ENCODE peak calls at places on chromosomes 6 and 20, in seven cellular contexts. N is right lobe of liver, P is uterus, J is suprapubic skin, U is left lung, Q is cardiac muscle cell, I is fibroblast of lung. W is an unnamed sample.

GRCh38 chr20:16528078-16528477 is 45.2 kb downstream of the KIF16B start:
- DNase-seq in N (no peak), P (peak; percentile 60), J (no peak), U (peak; percentile 75), Q (peak; percentile 76), I (peak; percentile 95), W (no peak)

GRCh38 chr6:31633447-31633846 is 12.9 kb downstream of the PRRC2A start:
- DNase-seq in N (no peak), P (no peak), J (no peak), U (no peak), Q (no peak), I (no peak), W (no peak)

GRCh38 chr6:39366875-39367618 is 44.5 kb upstream of the KCNK16 start:
- DNase-seq in N (no peak), P (no peak), J (peak; percentile 13), U (no peak), Q (no peak), I (no peak), W (no peak)

GRCh38 chr6:151025076-151025475 is 159.6 kb downstream of the MTHFD1L start:
- DNase-seq in N (no peak), P (no peak), J (no peak), U (no peak), Q (no peak), I (no peak), W (no peak)

GRCh38 chr20:53843645-53844044 is 226.7 kb downstream of the BCAS1 start:
- DNase-seq in N (no peak), P (no peak), J (no peak), U (no peak), Q (no peak), I (no peak), W (no peak)

GRCh38 chr6:106746660-106747059 is 117.3 kb downstream of the QRSL1 start:
- DNase-seq in N (no peak), P (no peak), J (no peak), U (no peak), Q (peak; percentile 37), I (peak; percentile 1), W (no peak)

GRCh38 chr20:32536861-32537656 is 48.1 kb downstream of the NOL4L start:
- DNase-seq in N (peak; percentile 61), P (no peak), J (no peak), U (peak; percentile 52), Q (no peak), I (no peak), W (peak; percentile 87)

GRCh38 chr6:20911826-20912225 is 377.6 kb downstream of the CDKAL1 start:
- DNase-seq in N (no peak), P (no peak), J (no peak), U (no peak), Q (no peak), I (no peak), W (no peak)

GRCh38 chr6:62344850-62345249 is 58.8 kb upstream of the KHDRBS2 start:
- DNase-seq in N (no peak), P (no peak), J (no peak), U (no peak), Q (no peak), I (no peak), W (no peak)

GRCh38 chr20:9388826-9389187 is 125.6 kb upstream of the LAMP5 start:
- DNase-seq in N (no peak), P (no peak), J (no peak), U (no peak), Q (no peak), I (no peak), W (no peak)

GRCh38 chr6:117205876-117206275 is 59.5 kb upstream of the VGLL2 start:
- DNase-seq in N (no peak), P (no peak), J (no peak), U (no peak), Q (no peak), I (no peak), W (no peak)

GRCh38 chr20:8449120-8449519 is 317.1 kb downstream of the PLCB1 start:
- DNase-seq in N (no peak), P (no peak), J (no peak), U (no peak), Q (peak; percentile 58), I (no peak), W (no peak)

GRCh38 chr6:56259682-56260081 is 12.3 kb upstream of the COL21A1 start:
- DNase-seq in N (no peak), P (no peak), J (no peak), U (no peak), Q (peak; percentile 76), I (peak; percentile 86), W (no peak)

GRCh38 chr20:31707258-31707615 is 15.4 kb downstream of the BCL2L1 start:
- DNase-seq in N (no peak), P (no peak), J (no peak), U (no peak), Q (no peak), I (no peak), W (no peak)

GRCh38 chr6:167993169-167993568 is 4.3 kb upstream of the KIF25 start:
- DNase-seq in N (no peak), P (no peak), J (no peak), U (no peak), Q (peak; percentile 23), I (no peak), W (no peak)

GRCh38 chr6:115773741-115774140 is 286.9 kb downstream of the FRK start:
- DNase-seq in N (no peak), P (no peak), J (no peak), U (no peak), Q (no peak), I (no peak), W (no peak)

GRCh38 chr6:47687432-47687831 is 10.9 kb upstream of the ADGRF4 start:
- DNase-seq in N (no peak), P (no peak), J (no peak), U (no peak), Q (no peak), I (no peak), W (no peak)

GRCh38 chr20:20466341-20466879 is 98.5 kb downstream of the INSM1 start:
- DNase-seq in N (no peak), P (no peak), J (no peak), U (no peak), Q (peak; percentile 92), I (peak; percentile 81), W (no peak)

GRCh38 chr20:10696650-10697049 is 22.9 kb upstream of the JAG1 start:
- DNase-seq in N (peak; percentile 53), P (no peak), J (no peak), U (no peak), Q (no peak), I (no peak), W (no peak)

GRCh38 chr6:57004292-57004691 is 42.2 kb upstream of the KIAA1586 start:
- DNase-seq in N (no peak), P (no peak), J (no peak), U (no peak), Q (no peak), I (no peak), W (no peak)

GRCh38 chr6:110877154-110877564 is 2.6 kb downstream of the AMD1 start:
- DNase-seq in N (no peak), P (no peak), J (no peak), U (no peak), Q (no peak), I (no peak), W (peak; percentile 14)

GRCh38 chr6:90068835-90069478 is 174.7 kb downstream of the GJA10 start:
- DNase-seq in N (no peak), P (no peak), J (no peak), U (no peak), Q (peak; percentile 32), I (peak; percentile 25), W (no peak)

GRCh38 chr20:2595076-2595475 is 57.4 kb upstream of the NOP56 start:
- DNase-seq in N (no peak), P (no peak), J (no peak), U (no peak), Q (no peak), I (no peak), W (no peak)

GRCh38 chr20:2593756-2594155 is 57.4 kb downstream of the TMC2 start:
- DNase-seq in N (no peak), P (no peak), J (no peak), U (no peak), Q (no peak), I (no peak), W (no peak)

GRCh38 chr20:2602046-2602735 is 50.2 kb upstream of the NOP56 start:
- DNase-seq in N (no peak), P (no peak), J (no peak), U (no peak), Q (no peak), I (no peak), W (no peak)

GRCh38 chr20:2599265-2600060 is 53.0 kb upstream of the NOP56 start:
- DNase-seq in N (no peak), P (no peak), J (no peak), U (no peak), Q (peak; percentile 3), I (no peak), W (no peak)

GRCh38 chr20:2596673-2597279 is 55.7 kb upstream of the NOP56 start:
- DNase-seq in N (no peak), P (no peak), J (no peak), U (no peak), Q (peak; percentile 15), I (no peak), W (no peak)
- H3K4me3 ChIP-seq in N (no peak overlapping the region), P (no peak overlapping the region), J (no peak overlapping the region), U (no peak overlapping the region), Q (no peak overlapping the region), I (no peak overlapping the region), W (no peak overlapping the region)

GRCh38 chr20:35304956-35305355 is 12.7 kb upstream of the FAM83C start:
- DNase-seq in N (no peak), P (no peak), J (no peak), U (no peak), Q (no peak), I (no peak), W (no peak)

GRCh38 chr20:35311409-35311808 is 19.2 kb upstream of the FAM83C start:
- DNase-seq in N (no peak), P (no peak), J (no peak), U (no peak), Q (no peak), I (no peak), W (no peak)

GRCh38 chr20:35305682-35306556 is 13.7 kb upstream of the FAM83C start:
- DNase-seq in N (no peak), P (no peak), J (no peak), U (peak; percentile 72), Q (peak; percentile 95), I (peak; percentile 98), W (no peak)

GRCh38 chr20:35306931-35307517 is 14.8 kb upstream of the FAM83C start:
- DNase-seq in N (no peak), P (no peak), J (no peak), U (no peak), Q (peak; percentile 84), I (peak; percentile 87), W (peak; percentile 35)

GRCh38 chr20:35307666-35308653 is 15.7 kb upstream of the FAM83C start:
- DNase-seq in N (peak; percentile 95), P (no peak), J (no peak), U (no peak), Q (peak; percentile 73), I (peak; percentile 76), W (no peak)
- H3K4me3 ChIP-seq in N (no peak overlapping the region), P (no peak overlapping the region), J (no peak overlapping the region), U (no peak overlapping the region), Q (no peak overlapping the region), I (no peak overlapping the region), W (no peak overlapping the region)

GRCh38 chr6:159168536-159169192 is 536 bp upstream of the FNDC1 start:
- DNase-seq in N (peak; percentile 58), P (peak; percentile 46), J (no peak), U (peak; percentile 44), Q (peak; percentile 64), I (peak; percentile 49), W (peak; percentile 23)
- H3K4me3 ChIP-seq in N (no peak overlapping the region), P (peak overlapping the region; percentile 27), J (peak overlapping the region; percentile 51), U (peak overlapping the region; percentile 26), Q (peak overlapping the region; percentile 26), I (peak overlapping the region; percentile 29), W (no peak overlapping the region)

GRCh38 chr20:47318596-47319516 is 37.6 kb downstream of the ZMYND8 start:
- DNase-seq in N (peak; percentile 75), P (peak; percentile 81), J (peak; percentile 92), U (peak; percentile 88), Q (peak; percentile 89), I (peak; percentile 89), W (no peak)
- H3K4me3 ChIP-seq in N (peak overlapping the region; percentile 15), P (no peak overlapping the region), J (peak overlapping the region; percentile 37), U (peak overlapping the region; percentile 29), Q (no peak overlapping the region), I (peak overlapping the region; percentile 24), W (no peak overlapping the region)

W was measured in CD4-positive, CD25-positive, alpha-beta regulatory T cell.